ENCODE peak calls at places on chromosomes 13 and 19, in seven cellular contexts. One of them, this sample, is unnamed.
A peak's percentile ranks its signal among the peaks of the same experiment; 100 is the strongest.

GRCh38 chr13:33379597-33379996 is 94.0 kb upstream of the STARD13 start:
- DNase-seq in NCI-H748 treated with DMSO at 0.1 percent for 48 hours: no peak
- DNase-seq in PC-3: no peak
- DNase-seq in ELR: no peak
- DNase-seq in IMR-90: no peak
- DNase-seq in amniotic stem cell: no peak
- DNase-seq in stimulated activated CD8-positive, alpha-beta memory T cell treated with anti-CD3 and anti-CD28 coated beads, Interleukin-4, amount 100 ng/mL, for 1 hour: no peak
- DNase-seq in this sample: no peak

GRCh38 chr13:36475468-36475867 is 43.2 kb downstream of the CCNA1 start:
- DNase-seq in NCI-H748 treated with DMSO at 0.1 percent for 48 hours: no peak
- DNase-seq in PC-3: peak; percentile 58
- DNase-seq in ELR: peak; percentile 40
- DNase-seq in IMR-90: no peak
- DNase-seq in amniotic stem cell: no peak
- DNase-seq in stimulated activated CD8-positive, alpha-beta memory T cell treated with anti-CD3 and anti-CD28 coated beads, Interleukin-4, amount 100 ng/mL, for 1 hour: no peak
- DNase-seq in this sample: no peak

GRCh38 chr19:3589949-3590348 is 4.7 kb downstream of the GIPC3 start:
- DNase-seq in NCI-H748 treated with DMSO at 0.1 percent for 48 hours: no peak
- DNase-seq in PC-3: no peak
- DNase-seq in ELR: no peak
- DNase-seq in IMR-90: no peak
- DNase-seq in amniotic stem cell: no peak
- DNase-seq in stimulated activated CD8-positive, alpha-beta memory T cell treated with anti-CD3 and anti-CD28 coated beads, Interleukin-4, amount 100 ng/mL, for 1 hour: no peak
- DNase-seq in this sample: no peak

GRCh38 chr13:24661713-24662112 is 18.5 kb upstream of the ATP12A start:
- DNase-seq in NCI-H748 treated with DMSO at 0.1 percent for 48 hours: no peak
- DNase-seq in PC-3: no peak
- DNase-seq in ELR: no peak
- DNase-seq in IMR-90: no peak
- DNase-seq in amniotic stem cell: no peak
- DNase-seq in stimulated activated CD8-positive, alpha-beta memory T cell treated with anti-CD3 and anti-CD28 coated beads, Interleukin-4, amount 100 ng/mL, for 1 hour: no peak
- DNase-seq in this sample: no peak

GRCh38 chr13:45807520-45808099 is 43.9 kb downstream of the SIAH3 start:
- DNase-seq in NCI-H748 treated with DMSO at 0.1 percent for 48 hours: peak; percentile 56
- DNase-seq in PC-3: peak; percentile 59
- DNase-seq in ELR: peak; percentile 71
- DNase-seq in IMR-90: peak; percentile 17
- DNase-seq in amniotic stem cell: peak; percentile 1
- DNase-seq in stimulated activated CD8-positive, alpha-beta memory T cell treated with anti-CD3 and anti-CD28 coated beads, Interleukin-4, amount 100 ng/mL, for 1 hour: no peak
- DNase-seq in this sample: no peak

GRCh38 chr13:73803997-73804396 is 330.2 kb downstream of the KLF12 start:
- DNase-seq in NCI-H748 treated with DMSO at 0.1 percent for 48 hours: no peak
- DNase-seq in PC-3: peak; percentile 62
- DNase-seq in ELR: peak; percentile 73
- DNase-seq in IMR-90: peak; percentile 74
- DNase-seq in amniotic stem cell: no peak
- DNase-seq in stimulated activated CD8-positive, alpha-beta memory T cell treated with anti-CD3 and anti-CD28 coated beads, Interleukin-4, amount 100 ng/mL, for 1 hour: no peak
- DNase-seq in this sample: no peak

GRCh38 chr13:76815344-76815743 is 70.9 kb downstream of the KCTD12 start:
- DNase-seq in NCI-H748 treated with DMSO at 0.1 percent for 48 hours: no peak
- DNase-seq in PC-3: no peak
- DNase-seq in ELR: no peak
- DNase-seq in IMR-90: no peak
- DNase-seq in amniotic stem cell: no peak
- DNase-seq in stimulated activated CD8-positive, alpha-beta memory T cell treated with anti-CD3 and anti-CD28 coated beads, Interleukin-4, amount 100 ng/mL, for 1 hour: no peak
- DNase-seq in this sample: no peak

GRCh38 chr13:113216165-113217056 is 7.0 kb downstream of the CUL4A start:
- DNase-seq in NCI-H748 treated with DMSO at 0.1 percent for 48 hours: no peak
- DNase-seq in PC-3: peak; percentile 73
- DNase-seq in ELR: peak; percentile 71
- DNase-seq in IMR-90: peak; percentile 74
- DNase-seq in amniotic stem cell: no peak
- DNase-seq in stimulated activated CD8-positive, alpha-beta memory T cell treated with anti-CD3 and anti-CD28 coated beads, Interleukin-4, amount 100 ng/mL, for 1 hour: no peak
- DNase-seq in this sample: no peak

GRCh38 chr19:10419646-10420443 is 493 bp upstream of the PDE4A start:
- DNase-seq in NCI-H748 treated with DMSO at 0.1 percent for 48 hours: peak; percentile 30
- DNase-seq in PC-3: peak; percentile 42
- DNase-seq in ELR: peak; percentile 65
- DNase-seq in IMR-90: peak; percentile 61
- DNase-seq in amniotic stem cell: no peak
- DNase-seq in stimulated activated CD8-positive, alpha-beta memory T cell treated with anti-CD3 and anti-CD28 coated beads, Interleukin-4, amount 100 ng/mL, for 1 hour: no peak
- DNase-seq in this sample: peak; percentile 79

GRCh38 chr19:10766681-10767201 is 48.9 kb downstream of the DNM2 start:
- DNase-seq in NCI-H748 treated with DMSO at 0.1 percent for 48 hours: no peak
- DNase-seq in PC-3: no peak
- DNase-seq in ELR: no peak
- DNase-seq in IMR-90: peak; percentile 24
- DNase-seq in amniotic stem cell: no peak
- DNase-seq in stimulated activated CD8-positive, alpha-beta memory T cell treated with anti-CD3 and anti-CD28 coated beads, Interleukin-4, amount 100 ng/mL, for 1 hour: no peak
- DNase-seq in this sample: no peak

GRCh38 chr13:23380534-23380933 is 53.0 kb downstream of the SACS start:
- DNase-seq in NCI-H748 treated with DMSO at 0.1 percent for 48 hours: no peak
- DNase-seq in PC-3: no peak
- DNase-seq in ELR: peak; percentile 15
- DNase-seq in IMR-90: peak; percentile 71
- DNase-seq in amniotic stem cell: no peak
- DNase-seq in stimulated activated CD8-positive, alpha-beta memory T cell treated with anti-CD3 and anti-CD28 coated beads, Interleukin-4, amount 100 ng/mL, for 1 hour: no peak
- DNase-seq in this sample: no peak

GRCh38 chr13:48356750-48357149 is 53.2 kb downstream of the RB1 start:
- DNase-seq in NCI-H748 treated with DMSO at 0.1 percent for 48 hours: no peak
- DNase-seq in PC-3: no peak
- DNase-seq in ELR: no peak
- DNase-seq in IMR-90: no peak
- DNase-seq in amniotic stem cell: no peak
- DNase-seq in stimulated activated CD8-positive, alpha-beta memory T cell treated with anti-CD3 and anti-CD28 coated beads, Interleukin-4, amount 100 ng/mL, for 1 hour: no peak
- DNase-seq in this sample: no peak

GRCh38 chr13:114113961-114114360 is 18.5 kb downstream of the RASA3 start:
- DNase-seq in NCI-H748 treated with DMSO at 0.1 percent for 48 hours: no peak
- DNase-seq in PC-3: no peak
- DNase-seq in ELR: no peak
- DNase-seq in IMR-90: no peak
- DNase-seq in amniotic stem cell: no peak
- DNase-seq in stimulated activated CD8-positive, alpha-beta memory T cell treated with anti-CD3 and anti-CD28 coated beads, Interleukin-4, amount 100 ng/mL, for 1 hour: no peak
- DNase-seq in this sample: no peak

GRCh38 chr19:58356971-58357797 is 3.9 kb upstream of the A1BG start:
- DNase-seq in NCI-H748 treated with DMSO at 0.1 percent for 48 hours: no peak
- DNase-seq in PC-3: no peak
- DNase-seq in ELR: no peak
- DNase-seq in IMR-90: no peak
- DNase-seq in amniotic stem cell: no peak
- DNase-seq in stimulated activated CD8-positive, alpha-beta memory T cell treated with anti-CD3 and anti-CD28 coated beads, Interleukin-4, amount 100 ng/mL, for 1 hour: no peak
- DNase-seq in this sample: no peak

GRCh38 chr19:10001899-10002298 is 8.4 kb downstream of the COL5A3 start:
- DNase-seq in NCI-H748 treated with DMSO at 0.1 percent for 48 hours: no peak
- DNase-seq in PC-3: peak; percentile 32
- DNase-seq in ELR: peak; percentile 47
- DNase-seq in IMR-90: no peak
- DNase-seq in amniotic stem cell: no peak
- DNase-seq in stimulated activated CD8-positive, alpha-beta memory T cell treated with anti-CD3 and anti-CD28 coated beads, Interleukin-4, amount 100 ng/mL, for 1 hour: no peak
- DNase-seq in this sample: no peak

GRCh38 chr13:23753523-23753922 is 135.7 kb downstream of the MIPEP start:
- DNase-seq in NCI-H748 treated with DMSO at 0.1 percent for 48 hours: no peak
- DNase-seq in PC-3: peak; percentile 86
- DNase-seq in ELR: peak; percentile 72
- DNase-seq in IMR-90: peak; percentile 68
- DNase-seq in amniotic stem cell: no peak
- DNase-seq in stimulated activated CD8-positive, alpha-beta memory T cell treated with anti-CD3 and anti-CD28 coated beads, Interleukin-4, amount 100 ng/mL, for 1 hour: no peak
- DNase-seq in this sample: no peak

GRCh38 chr19:33443638-33444195 is 70.2 kb downstream of the CEBPG start:
- DNase-seq in NCI-H748 treated with DMSO at 0.1 percent for 48 hours: no peak
- DNase-seq in PC-3: no peak
- DNase-seq in ELR: no peak
- DNase-seq in IMR-90: no peak
- DNase-seq in amniotic stem cell: no peak
- DNase-seq in stimulated activated CD8-positive, alpha-beta memory T cell treated with anti-CD3 and anti-CD28 coated beads, Interleukin-4, amount 100 ng/mL, for 1 hour: no peak
- DNase-seq in this sample: no peak

GRCh38 chr19:2574971-2575630 is 99.2 kb downstream of the GADD45B start:
- DNase-seq in NCI-H748 treated with DMSO at 0.1 percent for 48 hours: no peak
- DNase-seq in PC-3: no peak
- DNase-seq in ELR: no peak
- DNase-seq in IMR-90: no peak
- DNase-seq in amniotic stem cell: no peak
- DNase-seq in stimulated activated CD8-positive, alpha-beta memory T cell treated with anti-CD3 and anti-CD28 coated beads, Interleukin-4, amount 100 ng/mL, for 1 hour: no peak
- DNase-seq in this sample: no peak

GRCh38 chr13:52615817-52616216 is 26.4 kb upstream of the HNRNPA1L2 start:
- DNase-seq in NCI-H748 treated with DMSO at 0.1 percent for 48 hours: no peak
- DNase-seq in PC-3: no peak
- DNase-seq in ELR: peak; percentile 17
- DNase-seq in IMR-90: no peak
- DNase-seq in amniotic stem cell: no peak
- DNase-seq in stimulated activated CD8-positive, alpha-beta memory T cell treated with anti-CD3 and anti-CD28 coated beads, Interleukin-4, amount 100 ng/mL, for 1 hour: no peak
- DNase-seq in this sample: no peak

GRCh38 chr13:90414691-90415596 is 932.5 kb upstream of the MIR17HG start:
- DNase-seq in NCI-H748 treated with DMSO at 0.1 percent for 48 hours: no peak
- DNase-seq in PC-3: peak; percentile 47
- DNase-seq in ELR: peak; percentile 81
- DNase-seq in IMR-90: peak; percentile 81
- DNase-seq in amniotic stem cell: peak; percentile 14
- DNase-seq in stimulated activated CD8-positive, alpha-beta memory T cell treated with anti-CD3 and anti-CD28 coated beads, Interleukin-4, amount 100 ng/mL, for 1 hour: no peak
- DNase-seq in this sample: no peak

GRCh38 chr13:40922437-40923040 is 96.6 kb downstream of the ELF1 start:
- DNase-seq in NCI-H748 treated with DMSO at 0.1 percent for 48 hours: no peak
- DNase-seq in PC-3: no peak
- DNase-seq in ELR: no peak
- DNase-seq in IMR-90: no peak
- DNase-seq in amniotic stem cell: no peak
- DNase-seq in stimulated activated CD8-positive, alpha-beta memory T cell treated with anti-CD3 and anti-CD28 coated beads, Interleukin-4, amount 100 ng/mL, for 1 hour: no peak
- DNase-seq in this sample: no peak

GRCh38 chr13:108332791-108333190 is 63.3 kb downstream of the TNFSF13B start:
- DNase-seq in NCI-H748 treated with DMSO at 0.1 percent for 48 hours: no peak
- DNase-seq in PC-3: no peak
- DNase-seq in ELR: no peak
- DNase-seq in IMR-90: no peak
- DNase-seq in amniotic stem cell: no peak
- DNase-seq in stimulated activated CD8-positive, alpha-beta memory T cell treated with anti-CD3 and anti-CD28 coated beads, Interleukin-4, amount 100 ng/mL, for 1 hour: no peak
- DNase-seq in this sample: no peak

GRCh38 chr13:27446986-27447583 is 3.3 kb downstream of the MTIF3 start:
- DNase-seq in NCI-H748 treated with DMSO at 0.1 percent for 48 hours: no peak
- DNase-seq in PC-3: no peak
- DNase-seq in ELR: no peak
- DNase-seq in IMR-90: no peak
- DNase-seq in amniotic stem cell: no peak
- DNase-seq in stimulated activated CD8-positive, alpha-beta memory T cell treated with anti-CD3 and anti-CD28 coated beads, Interleukin-4, amount 100 ng/mL, for 1 hour: no peak
- DNase-seq in this sample: no peak

GRCh38 chr19:40466219-40467006 is at the start of gene SPTBN4:
- DNase-seq in NCI-H748 treated with DMSO at 0.1 percent for 48 hours: no peak
- DNase-seq in PC-3: no peak
- DNase-seq in ELR: no peak
- DNase-seq in IMR-90: no peak
- DNase-seq in amniotic stem cell: no peak
- DNase-seq in stimulated activated CD8-positive, alpha-beta memory T cell treated with anti-CD3 and anti-CD28 coated beads, Interleukin-4, amount 100 ng/mL, for 1 hour: peak; percentile 38
- DNase-seq in this sample: no peak

GRCh38 chr19:54179262-54179587 is 6.3 kb upstream of the TMC4 start:
- DNase-seq in NCI-H748 treated with DMSO at 0.1 percent for 48 hours: no peak
- DNase-seq in PC-3: peak; percentile 1
- DNase-seq in ELR: no peak
- DNase-seq in IMR-90: no peak
- DNase-seq in amniotic stem cell: no peak
- DNase-seq in stimulated activated CD8-positive, alpha-beta memory T cell treated with anti-CD3 and anti-CD28 coated beads, Interleukin-4, amount 100 ng/mL, for 1 hour: no peak
- DNase-seq in this sample: no peak

GRCh38 chr13:103694033-103694432 is 627.8 kb upstream of the SLC10A2 start:
- DNase-seq in NCI-H748 treated with DMSO at 0.1 percent for 48 hours: no peak
- DNase-seq in PC-3: no peak
- DNase-seq in ELR: no peak
- DNase-seq in IMR-90: no peak
- DNase-seq in amniotic stem cell: no peak
- DNase-seq in stimulated activated CD8-positive, alpha-beta memory T cell treated with anti-CD3 and anti-CD28 coated beads, Interleukin-4, amount 100 ng/mL, for 1 hour: no peak
- DNase-seq in this sample: no peak

GRCh38 chr13:46845146-46845545 is 48.2 kb upstream of the ESD start:
- DNase-seq in NCI-H748 treated with DMSO at 0.1 percent for 48 hours: no peak
- DNase-seq in PC-3: no peak
- DNase-seq in ELR: no peak
- DNase-seq in IMR-90: no peak
- DNase-seq in amniotic stem cell: no peak
- DNase-seq in stimulated activated CD8-positive, alpha-beta memory T cell treated with anti-CD3 and anti-CD28 coated beads, Interleukin-4, amount 100 ng/mL, for 1 hour: no peak
- DNase-seq in this sample: no peak

GRCh38 chr19:11560404-11560988 is 1.5 kb upstream of the ELOF1 start:
- DNase-seq in NCI-H748 treated with DMSO at 0.1 percent for 48 hours: peak; percentile 19
- DNase-seq in PC-3: peak; percentile 85
- DNase-seq in ELR: peak; percentile 87
- DNase-seq in IMR-90: peak; percentile 84
- DNase-seq in amniotic stem cell: peak; percentile 36
- DNase-seq in stimulated activated CD8-positive, alpha-beta memory T cell treated with anti-CD3 and anti-CD28 coated beads, Interleukin-4, amount 100 ng/mL, for 1 hour: no peak
- DNase-seq in this sample: peak; percentile 80

GRCh38 chr13:46121597-46122163 is 16.8 kb upstream of the CPB2 start:
- DNase-seq in NCI-H748 treated with DMSO at 0.1 percent for 48 hours: no peak
- DNase-seq in PC-3: peak; percentile 4
- DNase-seq in ELR: no peak
- DNase-seq in IMR-90: no peak
- DNase-seq in amniotic stem cell: no peak
- DNase-seq in stimulated activated CD8-positive, alpha-beta memory T cell treated with anti-CD3 and anti-CD28 coated beads, Interleukin-4, amount 100 ng/mL, for 1 hour: no peak
- DNase-seq in this sample: no peak

GRCh38 chr19:30780456-30780855 is 408.3 kb downstream of the ZNF536 start:
- DNase-seq in NCI-H748 treated with DMSO at 0.1 percent for 48 hours: no peak
- DNase-seq in PC-3: no peak
- DNase-seq in ELR: no peak
- DNase-seq in IMR-90: no peak
- DNase-seq in amniotic stem cell: no peak
- DNase-seq in stimulated activated CD8-positive, alpha-beta memory T cell treated with anti-CD3 and anti-CD28 coated beads, Interleukin-4, amount 100 ng/mL, for 1 hour: no peak
- DNase-seq in this sample: no peak

GRCh38 chr13:23372264-23372905 is 61.1 kb downstream of the SACS start:
- DNase-seq in NCI-H748 treated with DMSO at 0.1 percent for 48 hours: no peak
- DNase-seq in PC-3: peak; percentile 14
- DNase-seq in ELR: peak; percentile 67
- DNase-seq in IMR-90: peak; percentile 87
- DNase-seq in amniotic stem cell: no peak
- DNase-seq in stimulated activated CD8-positive, alpha-beta memory T cell treated with anti-CD3 and anti-CD28 coated beads, Interleukin-4, amount 100 ng/mL, for 1 hour: no peak
- DNase-seq in this sample: no peak

GRCh38 chr19:8310342-8311055 is 2.3 kb upstream of the CD320 start:
- DNase-seq in NCI-H748 treated with DMSO at 0.1 percent for 48 hours: no peak
- DNase-seq in PC-3: no peak
- DNase-seq in ELR: no peak
- DNase-seq in IMR-90: no peak
- DNase-seq in amniotic stem cell: no peak
- DNase-seq in stimulated activated CD8-positive, alpha-beta memory T cell treated with anti-CD3 and anti-CD28 coated beads, Interleukin-4, amount 100 ng/mL, for 1 hour: no peak
- DNase-seq in this sample: no peak

This sample was measured in stimulated activated naive CD8-positive, alpha-beta T cell treated with anti-CD3 and anti-CD28 coated beads, Interleukin-15, amount 100 ng/mL, for 72 hours.